ENCODE peak calls at places on chromosomes 11 and 22, in eight cellular contexts. O, P, E, U, Z, Y, M and A are unnamed samples.

GRCh38 chr11:1288426-1289151 is 20.8 kb downstream of the TOLLIP start:
- DNase-seq in U (no peak), P (no peak), M (no peak), Z (no peak), E (no peak), O (no peak), Y (no peak), A (no peak)

GRCh38 chr11:12686246-12687060 is 12.2 kb downstream of the TEAD1 start:
- DNase-seq in M (no peak), Z (no peak), Y (no peak), U (no peak), P (no peak), E (no peak), O (no peak), A (no peak)

GRCh38 chr22:30538280-30538679 is 8.3 kb downstream of the SEC14L6 start:
- DNase-seq in U (no peak), P (peak), E (no peak), Y (no peak), O (peak), Z (peak), M (peak), A (no peak)

GRCh38 chr11:8809185-8809584 is 101.8 kb upstream of the AKIP1 start:
- DNase-seq in M (no peak), P (no peak), E (no peak), Y (no peak), U (no peak), Z (no peak), O (no peak), A (no peak)

GRCh38 chr22:27386186-27386585 is 415.4 kb downstream of the MN1 start:
- DNase-seq in P (no peak), U (no peak), M (peak), O (no peak), Z (no peak), Y (no peak), E (no peak), A (no peak)

GRCh38 chr22:30398685-30399680 is 2.2 kb downstream of the SEC14L2 start:
- DNase-seq in O (no peak), P (no peak), Y (no peak), Z (no peak), E (no peak), U (no peak), M (peak), A (no peak)

GRCh38 chr11:94740083-94740974 is 27.8 kb upstream of the AMOTL1 start:
- DNase-seq in Y (peak), M (no peak), P (peak), O (no peak), U (no peak), E (no peak), Z (peak), A (no peak)

GRCh38 chr11:71302911-71303310 is 50.5 kb upstream of the SHANK2 start:
- DNase-seq in M (no peak), U (no peak), O (no peak), E (no peak), Y (no peak), P (no peak), Z (no peak), A (peak)

GRCh38 chr11:120858740-120859139 is 165.2 kb upstream of the TBCEL start:
- DNase-seq in O (peak), Z (no peak), Y (no peak), U (no peak), M (no peak), P (peak), E (no peak), A (no peak)

DNA sequence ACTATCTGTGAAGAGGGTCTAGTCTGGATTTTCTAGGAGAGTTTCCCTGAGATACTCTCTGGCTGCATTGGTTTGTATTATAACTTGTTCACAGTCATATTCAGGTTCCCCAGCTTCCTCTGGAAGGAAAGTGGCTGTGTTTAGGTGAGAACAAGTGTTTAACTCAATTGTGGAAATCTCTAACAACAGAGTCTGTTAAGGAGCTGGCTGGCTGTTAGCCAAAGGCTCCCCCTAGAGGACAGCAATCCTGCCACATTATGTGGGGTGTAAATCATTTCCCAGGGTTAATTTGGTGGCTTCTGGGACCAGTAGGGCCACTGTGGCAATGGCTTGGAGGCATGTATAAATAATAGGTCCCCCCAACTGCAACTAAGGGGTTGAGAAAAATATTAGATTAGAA is 18.4 kb downstream of the MS4A6E start:
- DNase-seq in Y (no peak), U (no peak), E (no peak), Z (peak), M (peak), P (no peak), O (peak), A (peak)
- TF ChIP-seq CTCF in Y (no peak), U (no peak), E (no peak), Z (no peak), M (no peak), P (peak), O (peak), A (peak)

GRCh38 chr11:117690484-117691205 is 106.4 kb downstream of the DSCAML1 start:
- DNase-seq in Z (no peak), M (no peak), P (no peak), Y (no peak), U (no peak), O (no peak), E (no peak), A (no peak)
- H3K4me3 ChIP-seq in Z (no peak), M (no peak), P (no peak), Y (no peak), U (no peak), O (no peak), E (no peak), A (no peak)

DNA sequence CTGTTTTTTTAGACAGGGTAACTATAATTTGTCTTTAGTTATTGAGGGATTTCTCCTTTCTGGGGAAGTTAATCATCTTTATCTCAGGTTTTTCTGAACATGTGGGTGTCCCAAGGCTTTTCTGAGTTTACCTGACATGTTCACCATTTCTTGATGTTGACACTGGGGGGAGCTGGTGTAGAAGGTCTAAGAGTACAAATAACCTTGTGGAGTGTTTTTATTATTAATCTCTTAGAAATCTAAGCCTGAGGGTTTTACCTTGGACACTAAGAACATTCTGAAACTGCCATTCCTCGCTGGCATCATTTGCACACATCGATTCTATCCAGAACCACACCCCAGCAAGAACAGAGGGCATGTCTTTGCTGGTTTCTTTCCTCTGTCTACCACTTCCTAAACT is 15.6 kb upstream of the C11orf91 start:
- DNase-seq in M (peak), P (peak), Z (no peak), U (no peak), E (no peak), Y (no peak), O (no peak), A (no peak)
- TF ChIP-seq CTCF in M (peak), P (peak), Z (no peak), U (no peak), E (peak), Y (no peak), O (peak), A (no peak)

GRCh38 chr11:21402274-21402673 is 732.9 kb downstream of the NELL1 start:
- DNase-seq in E (no peak), M (no peak), O (no peak), Y (no peak), P (no peak), Z (no peak), U (no peak), A (no peak)
- H3K4me3 ChIP-seq in E (no peak), M (no peak), O (no peak), Y (no peak), P (no peak), Z (no peak), U (no peak), A (no peak)

GRCh38 chr11:133904818-133905515 is 51.8 kb downstream of the IGSF9B start:
- DNase-seq in U (no peak), Z (no peak), Y (no peak), O (no peak), P (no peak), E (no peak), M (no peak), A (no peak)

GRCh38 chr11:133902506-133902905 is 54.3 kb downstream of the IGSF9B start:
- DNase-seq in Y (no peak), M (no peak), O (no peak), E (no peak), Z (no peak), U (no peak), P (no peak), A (no peak)

GRCh38 chr11:133903056-133903455 is 53.7 kb downstream of the IGSF9B start:
- DNase-seq in U (no peak), M (no peak), P (no peak), Y (no peak), E (no peak), Z (no peak), O (no peak), A (no peak)

GRCh38 chr11:133905677-133906156 is 51.1 kb downstream of the IGSF9B start:
- DNase-seq in M (no peak), O (no peak), P (no peak), E (no peak), Y (no peak), U (no peak), Z (no peak), A (no peak)

DNA sequence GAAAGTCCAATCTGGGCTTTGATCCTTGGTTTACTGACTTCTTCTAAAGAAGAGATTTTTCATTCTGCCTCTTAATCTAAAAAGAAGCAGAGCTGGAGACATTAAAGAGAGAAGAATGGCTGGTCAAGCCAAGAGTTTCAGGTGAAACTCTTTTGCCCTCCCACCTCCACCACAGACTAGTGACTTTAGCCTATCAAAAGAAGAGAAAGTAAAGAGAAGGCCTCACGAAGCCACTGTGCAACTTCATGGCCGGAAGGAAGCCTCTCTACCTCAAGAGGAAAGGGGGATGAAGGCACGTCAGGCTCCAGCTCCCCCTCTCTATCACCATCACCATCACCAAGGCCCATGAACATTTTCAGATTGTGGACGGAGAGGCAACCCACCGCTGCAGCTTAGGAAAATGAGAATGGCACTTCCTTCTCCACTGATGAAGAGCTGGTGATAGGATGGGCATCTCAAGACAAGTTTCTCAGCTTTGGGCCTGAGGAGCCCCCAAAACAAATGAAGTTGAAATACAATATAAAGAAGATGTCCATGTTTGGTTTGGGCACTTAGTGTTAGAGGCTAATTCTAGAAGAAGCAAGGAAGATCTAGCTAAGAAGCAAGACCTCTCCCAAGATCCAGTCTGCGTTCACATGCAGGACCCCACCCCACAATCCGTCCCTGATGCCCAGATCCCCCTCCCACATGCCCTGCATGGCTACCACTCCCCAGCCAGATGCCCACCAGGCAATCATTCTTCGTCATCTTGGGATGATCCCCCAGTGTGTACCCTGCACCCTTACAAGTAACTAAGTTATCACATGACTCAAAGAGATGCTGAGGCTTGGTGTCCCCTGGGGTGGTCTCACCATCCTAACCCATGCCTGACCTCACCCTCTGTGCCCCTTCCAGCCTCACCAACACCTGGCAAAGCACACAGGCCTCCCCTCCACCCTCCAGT is 52.6 kb downstream of the IGSF9B start:
- DNase-seq in M (no peak), E (no peak), O (no peak), P (no peak), Y (no peak), U (no peak), Z (no peak), A (no peak)
- TF ChIP-seq CTCF in M (no peak), E (no peak), O (no peak), P (no peak), Y (no peak), U (no peak), Z (no peak), A (no peak)

GRCh38 chr11:3169952-3170755 is 5.0 kb upstream of the OSBPL5 start:
- DNase-seq in O (no peak), Y (no peak), P (no peak), M (no peak), U (no peak), Z (no peak), E (no peak), A (no peak)

GRCh38 chr11:3170756-3171670 is 5.9 kb upstream of the OSBPL5 start:
- DNase-seq in Y (no peak), O (no peak), Z (no peak), U (no peak), M (no peak), E (no peak), P (no peak), A (no peak)

GRCh38 chr11:3171931-3172560 is 6.9 kb upstream of the OSBPL5 start:
- DNase-seq in U (no peak), Y (no peak), O (no peak), M (no peak), P (no peak), Z (no peak), E (no peak), A (no peak)

GRCh38 chr11:3167143-3168119 is 2.3 kb upstream of the OSBPL5 start:
- DNase-seq in Z (no peak), E (no peak), O (no peak), U (no peak), P (no peak), M (no peak), Y (no peak), A (no peak)

DNA sequence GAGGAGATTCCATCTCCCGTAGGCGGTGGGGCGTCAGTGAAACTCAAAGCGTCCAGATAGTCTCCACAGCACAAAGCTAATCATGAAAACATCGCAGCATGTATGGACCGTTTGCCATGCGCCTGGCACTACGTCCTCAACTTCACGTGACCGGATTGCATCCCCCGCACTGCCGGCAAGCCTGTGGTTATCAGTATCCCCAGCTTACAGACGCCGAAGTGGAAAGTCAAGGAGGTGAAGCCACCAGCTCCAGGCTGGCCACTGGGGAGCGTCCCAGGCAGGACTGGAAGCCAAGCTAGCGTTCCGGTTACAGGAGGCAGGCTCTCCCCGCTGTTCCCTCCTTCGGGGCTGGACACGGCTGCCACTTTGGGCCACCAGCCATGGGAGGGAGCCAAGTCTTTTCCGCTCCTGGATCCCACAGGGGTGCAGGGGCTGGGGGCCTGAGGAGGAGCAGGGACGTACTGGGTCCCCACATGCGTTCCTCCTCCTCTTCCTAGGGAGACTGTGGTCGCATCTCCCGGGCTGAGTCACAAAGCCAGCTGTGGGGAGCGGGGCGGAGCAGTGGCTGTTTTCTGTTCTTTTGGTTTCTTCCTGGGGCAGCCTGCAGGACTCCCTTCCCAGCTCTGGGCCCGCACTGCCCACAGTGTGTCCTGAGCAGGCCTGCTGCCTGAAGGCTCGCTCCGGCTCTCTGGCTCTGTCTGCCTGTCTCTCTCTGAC is 4.3 kb upstream of the OSBPL5 start:
- DNase-seq in O (peak), E (no peak), P (peak), U (peak), M (peak), Y (peak), Z (peak), A (no peak)
- H3K4me3 ChIP-seq in O (peak), E (peak), P (peak), U (peak), M (peak), Y (peak), Z (peak), A (no peak)

GRCh38 chr11:32279672-32280071 is 155.7 kb downstream of the WT1 start:
- DNase-seq in M (no peak), P (no peak), Z (no peak), O (no peak), U (no peak), Y (no peak), E (no peak), A (no peak)
- TF ChIP-seq CTCF in M (no peak), P (peak), Z (no peak), O (peak), U (no peak), Y (no peak), E (peak), A (peak)

DNA sequence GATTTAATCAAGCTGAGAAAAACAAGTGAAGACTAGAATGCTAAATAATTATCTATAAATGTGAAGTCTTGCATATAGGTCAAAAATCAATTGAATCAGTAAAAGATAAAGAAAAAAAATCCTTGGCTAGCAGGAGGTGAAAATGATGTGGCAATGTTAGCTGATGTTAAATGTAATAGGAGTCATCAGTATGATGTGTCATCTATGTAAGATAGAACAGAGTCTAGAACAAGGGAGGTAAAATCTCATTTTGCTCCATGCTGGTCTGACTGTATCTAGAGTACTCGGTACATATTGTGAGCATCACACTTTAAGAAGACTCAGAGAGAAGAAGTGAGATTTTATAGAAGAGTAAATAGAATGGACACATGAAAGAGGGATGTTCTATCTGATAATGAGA is 721.2 kb downstream of the ETS1 start:
- DNase-seq in O (no peak), P (no peak), M (peak), E (no peak), U (no peak), Z (no peak), Y (no peak), A (no peak)
- H3K4me3 ChIP-seq in O (no peak), P (no peak), M (no peak), E (no peak), U (no peak), Z (no peak), Y (no peak), A (no peak)

DNA sequence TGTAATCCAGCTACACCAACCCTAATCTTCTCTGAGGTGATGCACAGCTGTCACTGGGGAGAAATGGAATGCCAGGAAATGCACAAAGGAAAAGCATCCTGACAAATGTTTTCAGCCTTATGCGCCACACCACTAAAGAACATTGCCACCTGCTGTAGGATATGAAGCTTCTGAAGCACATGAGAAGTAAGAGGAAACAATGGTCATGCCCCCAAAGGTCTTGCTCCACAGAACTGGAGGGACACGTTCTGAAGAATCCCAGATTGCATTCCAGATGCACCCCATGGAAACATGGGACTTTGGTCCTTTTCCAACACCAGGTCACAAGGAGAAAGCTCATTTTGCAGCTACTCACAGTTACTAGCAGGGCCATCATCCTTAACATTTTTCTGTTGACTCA is 48.7 kb upstream of the ZBED5 start:
- DNase-seq in Z (no peak), E (no peak), U (no peak), P (peak), Y (no peak), M (no peak), O (peak), A (peak)
- TF ChIP-seq CTCF in Z (no peak), E (peak), U (no peak), P (peak), Y (no peak), M (peak), O (peak), A (peak)